ENCODE peak calls at places on chromosomes 3 and 15, in nine cellular contexts. Q is OCI-LY7, B is hepatocyte, W is MM.1S, V is GM23338, R is neural progenitor cell, G is GM23248, E is HCT116, Y is SK-N-SH. F is an unnamed sample.
A peak's percentile ranks its signal among the peaks of the same experiment; 100 is the strongest.

GRCh38 chr15:63448261-63448660 is 56.1 kb upstream of the USP3 start:
- DNase-seq in E (no peak), R (no peak), W (no peak), Q (no peak), G (no peak), B (no peak), Y (no peak), V (no peak), F (no peak)

GRCh38 chr3:192892981-192893827 is 24.5 kb downstream of the MB21D2 start:
- DNase-seq in Q (no peak), B (peak; percentile 55), G (peak; percentile 88), V (peak; percentile 65), R (peak; percentile 33), W (peak; percentile 98), Y (no peak), E (peak; percentile 84), F (peak; percentile 48)

GRCh38 chr3:130576571-130577266 is 59.7 kb downstream of the COL6A6 start:
- DNase-seq in Q (no peak), R (no peak), W (no peak), B (no peak), G (peak; percentile 65), V (no peak), E (no peak), Y (no peak), F (no peak)

GRCh38 chr15:56077071-56077470 is 83.7 kb upstream of the NEDD4 start:
- DNase-seq in V (no peak), G (no peak), Y (no peak), W (no peak), E (no peak), B (no peak), Q (no peak), R (peak; percentile 5), F (no peak)

GRCh38 chr15:63512148-63512547 is 7.8 kb downstream of the USP3 start:
- DNase-seq in B (no peak), Q (no peak), G (no peak), Y (no peak), V (no peak), R (no peak), E (no peak), W (no peak), F (no peak)

GRCh38 chr15:41648097-41648496 is 12.1 kb upstream of the MGA start:
- DNase-seq in E (no peak), G (no peak), V (no peak), Y (no peak), W (no peak), B (no peak), Q (no peak), R (no peak), F (no peak)

GRCh38 chr3:18422972-18423371 is 2.2 kb downstream of the SATB1 start:
- DNase-seq in E (no peak), R (peak; percentile 7), B (peak; percentile 10), G (peak; percentile 36), Q (no peak), W (no peak), V (peak; percentile 16), Y (no peak), F (no peak)

GRCh38 chr3:33299395-33300081 is 22.3 kb downstream of the FBXL2 start:
- DNase-seq in W (no peak), G (peak; percentile 79), V (no peak), R (no peak), B (no peak), Y (no peak), E (peak; percentile 90), Q (no peak), F (peak; percentile 80)

GRCh38 chr15:88708256-88709054 is 69.6 kb downstream of the ISG20 start:
- DNase-seq in B (no peak), R (no peak), Y (no peak), Q (no peak), W (no peak), G (peak; percentile 60), V (no peak), E (no peak), F (no peak)
- TF ChIP-seq EZH2phosphoT487 in B (no peak), R (no peak), Y (no peak), Q (no peak), W (no peak), G (no peak), V (no peak), E (no peak), F (no peak)

DNA sequence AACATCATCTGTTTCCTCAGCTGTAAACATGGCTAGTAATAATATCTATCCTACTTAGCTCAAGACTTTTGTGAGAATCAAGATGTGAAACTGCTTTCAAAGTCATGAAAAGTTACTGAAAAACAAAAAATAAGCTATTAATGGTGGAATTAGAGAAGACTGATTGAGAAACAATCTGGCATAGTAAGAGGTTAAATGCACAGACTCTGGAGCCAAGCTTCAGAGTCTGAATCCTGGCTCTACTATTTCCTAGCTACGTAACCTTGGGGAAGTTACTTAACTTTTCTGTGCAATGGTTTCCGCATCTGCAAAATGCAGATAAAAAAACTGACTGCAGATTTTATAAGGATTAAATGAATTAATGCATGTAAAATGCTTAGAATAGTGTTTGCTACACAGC is 28.8 kb downstream of the LRRFIP2 start:
- DNase-seq in Y (no peak), B (no peak), V (no peak), Q (no peak), E (no peak), W (no peak), G (peak; percentile 26), R (no peak), F (no peak)
- TF ChIP-seq EZH2phosphoT487 in Y (no peak), B (no peak), V (no peak), Q (no peak), E (no peak), W (no peak), G (no peak), R (no peak), F (no peak)

GRCh38 chr3:52490938-52491526 is 4.1 kb upstream of the STAB1 start:
- DNase-seq in Y (no peak), W (no peak), B (no peak), G (no peak), E (no peak), R (no peak), V (no peak), Q (no peak), F (no peak)
- TF ChIP-seq EZH2phosphoT487 in Y (no peak), W (no peak), B (no peak), G (no peak), E (no peak), R (no peak), V (no peak), Q (no peak), F (no peak)

GRCh38 chr3:151205482-151205881 is 2.5 kb upstream of the GPR171 start:
- DNase-seq in W (no peak), B (no peak), R (no peak), G (no peak), V (no peak), Q (no peak), Y (no peak), E (no peak), F (no peak)
- TF ChIP-seq EZH2phosphoT487 in W (no peak), B (no peak), R (no peak), G (no peak), V (no peak), Q (no peak), Y (no peak), E (no peak), F (no peak)

DNA sequence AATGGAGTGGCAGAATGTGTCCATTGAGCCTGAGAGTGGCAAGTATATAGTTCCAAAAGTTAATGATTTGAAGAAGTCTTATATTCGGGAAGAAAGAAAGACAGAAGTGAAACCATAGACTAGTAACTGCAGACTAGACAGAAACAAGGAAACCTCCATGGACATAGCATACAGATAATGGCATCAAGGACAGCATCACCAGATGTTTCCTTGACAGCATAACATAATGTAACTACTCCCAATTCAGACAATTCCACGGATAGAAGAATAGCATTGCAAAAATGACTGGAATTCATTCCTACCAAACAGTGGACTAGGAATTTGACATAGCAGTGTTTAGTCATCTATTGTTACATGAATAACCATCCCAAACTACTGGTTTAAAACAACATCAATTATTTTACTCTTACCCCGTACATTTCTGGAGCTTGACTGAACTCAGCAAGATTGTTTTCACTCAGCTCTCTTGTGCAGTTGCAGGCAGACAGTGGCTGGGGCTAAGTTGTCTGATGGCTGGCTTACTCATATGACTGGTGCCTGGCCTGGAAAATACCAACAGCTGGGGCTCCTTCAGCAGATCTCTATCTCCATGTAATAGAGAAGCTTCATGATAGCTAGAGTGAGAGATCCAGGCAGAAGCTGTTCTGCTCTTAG is 109.7 kb upstream of the GADL1 start:
- DNase-seq in B (peak; percentile 12), R (no peak), E (no peak), Y (peak; percentile 9), W (no peak), Q (no peak), V (no peak), G (peak; percentile 98), F (peak; percentile 52)
- TF ChIP-seq EZH2phosphoT487 in B (no peak), R (no peak), E (no peak), Y (no peak), W (no peak), Q (no peak), V (no peak), G (peak; percentile 84), F (no peak)

DNA sequence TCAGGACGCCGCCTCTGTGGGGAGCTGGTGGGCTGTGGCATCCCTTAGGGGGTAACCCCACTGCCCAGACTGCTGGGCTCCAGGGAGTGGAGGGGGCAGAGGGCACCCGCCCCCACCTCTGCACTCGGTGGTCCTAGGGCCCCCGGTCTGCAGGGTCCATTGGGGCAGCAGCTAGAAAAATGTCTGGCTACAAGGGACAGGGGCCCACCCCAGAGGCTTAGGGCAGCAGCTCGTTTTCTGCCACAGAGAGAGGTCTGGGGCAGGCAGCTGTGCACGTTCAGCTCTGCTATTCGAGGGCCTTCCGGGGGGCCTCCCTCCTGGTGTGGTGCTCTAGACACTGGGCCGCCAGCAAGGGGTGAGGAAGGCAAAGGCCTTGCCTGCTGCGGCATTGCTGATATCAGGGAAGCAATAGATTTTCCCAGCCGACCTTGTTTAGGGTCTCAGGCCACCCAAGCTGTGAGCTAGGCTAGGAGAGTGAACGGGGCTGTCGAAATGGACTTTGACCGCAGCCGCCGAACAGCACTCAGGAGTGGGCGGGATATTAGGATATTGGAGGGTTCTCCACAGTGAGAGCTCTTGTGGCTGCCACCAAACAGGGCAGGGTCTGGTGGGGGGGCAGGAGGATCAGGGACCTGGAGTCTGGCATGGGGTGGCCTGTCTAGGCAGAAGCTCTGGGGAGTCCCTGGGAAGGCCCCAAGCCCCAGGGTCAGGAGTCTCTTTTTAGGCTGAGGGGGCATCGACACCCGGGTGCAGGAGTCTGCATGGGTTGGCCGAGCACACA is 61.4 kb upstream of the KLF13 start:
- DNase-seq in G (no peak), E (no peak), R (peak; percentile 9), Y (no peak), V (no peak), W (no peak), Q (peak; percentile 84), B (peak; percentile 46), F (no peak)
- TF ChIP-seq EZH2phosphoT487 in G (no peak), E (no peak), R (no peak), Y (no peak), V (no peak), W (no peak), Q (no peak), B (no peak), F (no peak)

DNA sequence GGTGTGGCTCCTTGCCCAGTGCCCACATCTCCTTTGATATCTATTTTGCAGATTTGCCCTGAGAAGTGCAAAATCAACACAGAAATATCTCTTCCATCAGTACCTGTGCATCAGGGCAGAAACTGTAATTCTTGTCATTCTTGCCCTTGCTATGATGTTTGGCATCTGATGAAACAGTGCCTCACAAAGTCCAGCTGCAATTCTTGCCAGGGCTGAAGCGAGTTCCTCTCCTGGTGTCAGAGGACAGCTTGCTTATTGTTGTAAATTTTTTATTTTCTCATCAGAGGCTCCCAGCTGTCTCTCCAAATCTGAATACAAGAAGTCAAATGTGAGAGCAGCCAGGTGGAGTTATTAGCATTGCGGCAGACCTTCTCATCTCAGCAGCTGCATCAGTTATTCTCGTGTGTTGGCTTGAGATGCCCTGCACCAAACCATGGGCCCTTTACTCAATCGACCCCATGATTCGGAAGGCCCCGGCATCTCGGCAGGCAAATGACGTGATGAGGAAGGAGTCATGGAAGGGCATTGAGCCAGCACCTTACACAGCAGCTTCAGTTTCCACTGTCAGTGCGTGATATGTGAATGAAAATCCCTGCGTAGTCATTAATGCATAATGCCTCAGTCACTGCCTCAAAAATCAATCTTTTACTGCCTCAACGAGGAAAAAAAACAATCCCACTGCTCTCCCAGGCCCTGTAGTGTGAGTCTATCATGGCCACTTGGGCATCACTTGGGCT is 93.4 kb downstream of the CCNL1 start:
- DNase-seq in E (no peak), B (no peak), R (no peak), V (no peak), W (no peak), Y (no peak), G (peak; percentile 75), Q (no peak), F (peak; percentile 61)
- TF ChIP-seq EZH2phosphoT487 in E (no peak), B (no peak), R (no peak), V (no peak), W (no peak), Y (no peak), G (no peak), Q (no peak), F (no peak)